ENCODE peak calls at places on chromosomes 11 and 22, in eight cellular contexts. J, F, L, W, R, C, Q and B are unnamed samples.

GRCh38 chr11:31641477-31642062 is 132.0 kb downstream of the ELP4 start:
- DNase-seq in L (no peak), F (no peak), Q (no peak), C (peak; percentile 68), W (no peak), J (peak; percentile 53), R (no peak), B (no peak)

GRCh38 chr22:49241174-49241851 is 586.4 kb downstream of the BRD1 start:
- DNase-seq in C (no peak), L (no peak), W (no peak), F (no peak), R (no peak), Q (no peak), J (no peak), B (no peak)

GRCh38 chr11:123159146-123159857 is 35.7 kb downstream of the CLMP start:
- DNase-seq in Q (no peak), L (no peak), F (peak; percentile 15), W (no peak), J (no peak), R (no peak), C (peak; percentile 92), B (no peak)

GRCh38 chr11:121514401-121514981 is 61.7 kb upstream of the SORL1-AS1 start:
- DNase-seq in W (no peak), Q (no peak), L (no peak), F (peak; percentile 39), R (no peak), C (peak; percentile 34), J (no peak), B (no peak)

GRCh38 chr11:128686745-128687177 is 7.1 kb upstream of the FLI1 start:
- DNase-seq in J (peak; percentile 55), W (no peak), R (no peak), C (peak; percentile 77), Q (no peak), F (peak; percentile 40), L (peak; percentile 91), B (no peak)

GRCh38 chr11:69348414-69349235 is 54.7 kb downstream of the MYEOV start:
- DNase-seq in J (no peak), L (peak; percentile 46), F (no peak), C (no peak), R (no peak), Q (no peak), W (no peak), B (no peak)

GRCh38 chr11:7578276-7578955 is 64.6 kb downstream of the PPFIBP2 start:
- DNase-seq in L (no peak), W (no peak), R (no peak), Q (no peak), J (no peak), F (no peak), C (no peak), B (no peak)

GRCh38 chr11:46375392-46376101 is 5.9 kb upstream of the MDK start:
- DNase-seq in Q (no peak), J (no peak), W (no peak), L (no peak), F (no peak), C (no peak), R (no peak), B (no peak)

GRCh38 chr11:133649059-133649458 is 116.8 kb upstream of the OPCML start:
- DNase-seq in C (no peak), Q (no peak), L (no peak), F (no peak), W (no peak), R (no peak), J (no peak), B (no peak)

GRCh38 chr22:39994566-39995345 is at the start of gene FAM83F:
- DNase-seq in W (peak; percentile 22), F (peak; percentile 28), R (no peak), Q (no peak), J (peak; percentile 37), C (peak; percentile 78), L (no peak), B (no peak)

GRCh38 chr11:91978747-91979146 is 245.9 kb upstream of the FAT3 start:
- DNase-seq in C (peak; percentile 4), J (no peak), Q (no peak), R (no peak), F (no peak), W (no peak), L (no peak), B (no peak)

GRCh38 chr11:129625930-129626329 is 189.7 kb upstream of the TMEM45B start:
- DNase-seq in C (peak; percentile 90), J (no peak), F (no peak), Q (no peak), W (no peak), R (no peak), L (no peak), B (no peak)

GRCh38 chr11:61037694-61038093 is 64.6 kb upstream of the CD5 start:
- DNase-seq in F (no peak), R (no peak), J (no peak), L (peak; percentile 61), Q (no peak), W (no peak), C (peak; percentile 36), B (no peak)

GRCh38 chr11:456533-456932 is 6.5 kb downstream of the PTDSS2 start:
- DNase-seq in C (no peak), L (no peak), R (no peak), J (no peak), W (no peak), Q (no peak), F (peak; percentile 35), B (no peak)

GRCh38 chr11:34460335-34460734 is 21.6 kb downstream of the CAT start:
- DNase-seq in Q (no peak), C (no peak), L (no peak), R (no peak), F (no peak), W (no peak), J (no peak), B (no peak)

GRCh38 chr11:77081381-77081851 is 14.6 kb downstream of the CAPN5 start:
- DNase-seq in L (peak; percentile 64), R (no peak), W (no peak), C (no peak), J (no peak), F (no peak), Q (peak; percentile 5), B (no peak)

GRCh38 chr11:69867076-69868002 is 48.1 kb upstream of the FGF3 start:
- DNase-seq in L (peak; percentile 82), C (no peak), J (no peak), F (no peak), R (peak; percentile 93), W (no peak), Q (no peak), B (peak; percentile 49)

GRCh38 chr22:37563153-37564081 is 3.1 kb downstream of the CDC42EP1 start:
- DNase-seq in C (peak; percentile 95), F (no peak), R (peak; percentile 96), Q (no peak), L (peak; percentile 91), W (no peak), J (no peak), B (peak; percentile 27)

GRCh38 chr11:90919332-90919731 is 696.5 kb upstream of the CHORDC1 start:
- DNase-seq in R (no peak), L (no peak), Q (no peak), J (no peak), C (no peak), F (no peak), W (no peak), B (no peak)

GRCh38 chr11:122180435-122180834 is 64.4 kb upstream of the BLID start:
- DNase-seq in W (no peak), J (no peak), R (peak; percentile 67), C (peak; percentile 78), F (no peak), L (no peak), Q (no peak), B (peak; percentile 7)

GRCh38 chr22:47610281-47610680 is 847.8 kb downstream of the TBC1D22A start:
- DNase-seq in R (no peak), C (no peak), Q (no peak), F (no peak), L (peak; percentile 58), J (no peak), W (no peak), B (no peak)

GRCh38 chr11:20353829-20354434 is 9.6 kb upstream of the HTATIP2 start:
- DNase-seq in C (peak; percentile 60), J (peak; percentile 53), R (no peak), W (no peak), L (no peak), F (no peak), Q (no peak), B (no peak)

GRCh38 chr11:131829725-131830124 is 459.3 kb downstream of the NTM start:
- DNase-seq in W (no peak), C (no peak), R (no peak), Q (no peak), J (no peak), F (no peak), L (no peak), B (no peak)

GRCh38 chr22:28029962-28030361 is 110.9 kb upstream of the PITPNB start:
- DNase-seq in F (no peak), C (no peak), W (no peak), L (peak; percentile 43), J (no peak), Q (no peak), R (no peak), B (no peak)

GRCh38 chr11:8263109-8263768 is 439 bp downstream of the LMO1 start:
- DNase-seq in C (peak; percentile 13), Q (no peak), L (peak; percentile 72), J (peak; percentile 23), R (no peak), F (no peak), W (no peak), B (no peak)

GRCh38 chr11:67563354-67564114 is 20.1 kb upstream of the GSTP1 start:
- DNase-seq in Q (no peak), J (no peak), F (no peak), W (no peak), R (peak; percentile 96), L (peak; percentile 83), C (peak; percentile 82), B (no peak)

GRCh38 chr22:19990188-19990587 is 26.4 kb downstream of the ARVCF start:
- DNase-seq in J (no peak), R (no peak), C (no peak), W (no peak), Q (no peak), F (no peak), L (no peak), B (no peak)

GRCh38 chr22:26433805-26434204 is 4.7 kb downstream of the ASPHD2 start:
- DNase-seq in C (no peak), L (no peak), W (no peak), Q (no peak), F (no peak), J (no peak), R (no peak), B (no peak)

GRCh38 chr11:2758751-2759150 is 59.0 kb upstream of the KCNQ1OT1 start:
- DNase-seq in R (no peak), Q (no peak), C (no peak), W (no peak), J (no peak), L (no peak), F (no peak), B (no peak)

GRCh38 chr22:40058265-40058664 is 63.5 kb downstream of the FAM83F start:
- DNase-seq in F (no peak), J (peak; percentile 26), C (no peak), W (peak; percentile 12), Q (no peak), R (no peak), L (no peak), B (no peak)

GRCh38 chr11:130765951-130766649 is 150.2 kb downstream of the SNX19 start:
- DNase-seq in Q (no peak), R (no peak), L (no peak), F (no peak), C (no peak), J (no peak), W (no peak), B (no peak)

GRCh38 chr11:45234306-45235006 is 51.7 kb downstream of the SYT13 start:
- DNase-seq in J (no peak), L (no peak), W (no peak), R (no peak), F (no peak), Q (no peak), C (no peak), B (no peak)

GRCh38 chr11:108226036-108226435 is 3.2 kb downstream of the ATM start:
- DNase-seq in W (no peak), C (no peak), R (no peak), Q (no peak), L (no peak), J (no peak), F (no peak), B (no peak)

GRCh38 chr22:39364646-39365405 is 15.0 kb downstream of the SYNGR1 start:
- DNase-seq in R (peak; percentile 47), J (no peak), Q (no peak), W (no peak), F (no peak), C (no peak), L (no peak), B (no peak)